ENCODE peak calls at places on chromosome 10, in seven cellular contexts. E, J, N, F, D, Q and M are unnamed samples. For H3K9me3, the result is how much of the 10 kb centered on the place peaks cover.

GRCh38 chr10:69474688-69475432 is 23.6 kb downstream of the TSPAN15 start:
- DNase-seq in F (no peak), D (no peak), Q (no peak), E (no peak), N (no peak), J (no peak), M (peak)

GRCh38 chr10:50846753-50847152 is 38.7 kb downstream of the A1CF start:
- DNase-seq in E (no peak), J (no peak), N (no peak), F (no peak), D (no peak), Q (peak), M (no peak)

GRCh38 chr10:69733791-69734261 is 67.9 kb upstream of the COL13A1 start:
- DNase-seq in N (no peak), Q (no peak), E (peak), D (no peak), J (no peak), F (no peak), M (no peak)

GRCh38 chr10:16891375-16892313 is 74.4 kb upstream of the RSU1 start:
- DNase-seq in F (no peak), Q (peak), N (peak), J (peak), E (peak), D (peak), M (peak)

GRCh38 chr10:48698971-48699627 is 14.4 kb downstream of the WDFY4 start:
- DNase-seq in Q (no peak), F (no peak), D (no peak), E (no peak), J (no peak), N (no peak), M (no peak)

GRCh38 chr10:80320377-80320776 is 30.9 kb upstream of the MAT1A start:
- DNase-seq in E (no peak), N (no peak), Q (no peak), D (no peak), J (no peak), F (peak), M (no peak)

GRCh38 chr10:108688314-108688713 is 1235.0 kb downstream of the XPNPEP1 start:
- DNase-seq in E (no peak), N (no peak), D (no peak), Q (no peak), F (no peak), J (no peak), M (no peak)

GRCh38 chr10:99456207-99456606 is 25.8 kb upstream of the GOT1 start:
- DNase-seq in N (no peak), F (no peak), J (no peak), Q (no peak), D (no peak), E (no peak), M (no peak)

GRCh38 chr10:8049874-8050560 is 4.5 kb upstream of the GATA3 start:
- DNase-seq in N (no peak), F (no peak), E (no peak), J (no peak), D (no peak), Q (no peak), M (no peak)

GRCh38 chr10:129498680-129499079 is 31.6 kb downstream of the MGMT start:
- DNase-seq in E (no peak), N (no peak), Q (no peak), F (no peak), J (no peak), D (no peak), M (no peak)

GRCh38 chr10:129494740-129495139 is 27.7 kb downstream of the MGMT start:
- DNase-seq in N (no peak), F (no peak), J (no peak), E (no peak), Q (no peak), D (no peak), M (no peak)

GRCh38 chr10:129494176-129494575 is 27.1 kb downstream of the MGMT start:
- DNase-seq in D (no peak), E (no peak), N (no peak), F (no peak), J (no peak), Q (no peak), M (no peak)

GRCh38 chr10:129495697-129496096 is 28.7 kb downstream of the MGMT start:
- DNase-seq in Q (no peak), J (no peak), E (no peak), N (no peak), F (no peak), D (no peak), M (no peak)

GRCh38 chr10:129496995-129497394 is 30.0 kb downstream of the MGMT start:
- DNase-seq in E (no peak), J (no peak), F (no peak), N (no peak), Q (no peak), D (no peak), M (no peak)
- H3K9me3 ChIP-seq in E (under half), J (under half), F (under half), N (under half), Q (under half), D (under half), M (under half)

DNA sequence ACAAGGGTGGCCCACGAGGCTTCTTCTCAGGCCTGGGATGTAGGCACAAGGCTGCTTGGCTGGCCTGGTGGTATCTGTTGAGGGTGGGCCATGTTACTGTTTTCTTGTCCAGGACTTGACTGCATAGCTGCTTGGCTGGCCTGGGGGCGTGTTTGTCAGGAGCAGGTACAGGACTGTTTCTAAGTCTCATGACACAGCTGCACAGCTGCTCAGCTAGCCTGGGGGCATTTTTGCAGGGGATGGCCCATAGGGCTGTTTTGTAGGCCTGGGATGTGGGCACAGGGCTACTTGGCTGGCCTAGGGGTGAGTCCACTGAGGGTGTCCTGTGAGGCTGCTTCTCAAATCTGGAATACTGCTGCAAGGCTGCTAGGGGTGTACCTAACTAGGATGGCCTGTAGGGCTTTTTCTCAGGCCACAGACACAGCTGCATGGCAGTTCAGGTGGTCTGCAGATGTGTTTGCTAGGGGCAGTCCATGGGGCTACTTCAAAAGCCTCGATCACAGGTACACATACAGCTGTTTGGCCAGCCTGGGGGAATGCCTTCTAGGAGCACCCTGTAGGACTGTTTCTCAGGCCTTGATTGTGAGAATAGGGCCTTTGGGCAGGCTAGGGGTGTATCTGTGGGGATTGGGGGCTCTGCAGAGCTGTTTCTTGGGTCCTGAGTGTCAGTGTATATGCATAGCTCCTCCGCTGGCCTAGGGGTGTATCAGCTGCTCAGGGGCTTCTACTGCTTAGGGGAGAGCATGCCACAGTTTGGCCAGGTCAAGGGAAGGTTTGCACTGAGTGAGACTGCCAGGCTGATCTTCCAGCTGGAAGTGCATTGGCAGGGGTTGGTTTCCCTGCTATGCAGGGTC is 26.6 kb upstream of the PLA2G12B start:
- DNase-seq in F (no peak), D (no peak), N (no peak), E (no peak), Q (no peak), J (no peak), M (peak)
- TF ChIP-seq CTCF in F (no peak), D (no peak), N (no peak), E (no peak), Q (no peak), J (no peak), M (no peak)

GRCh38 chr10:101029520-101030309 is 1.2 kb downstream of the PDZD7 start:
- DNase-seq in D (no peak), F (no peak), E (peak), N (no peak), Q (no peak), J (no peak), M (no peak)

GRCh38 chr10:101030492-101031127 is 319 bp downstream of the PDZD7 start:
- DNase-seq in E (no peak), F (no peak), D (no peak), N (no peak), J (no peak), Q (no peak), M (no peak)

GRCh38 chr10:101032637-101033201 is 1.7 kb downstream of the SFXN3 start:
- DNase-seq in Q (peak), F (no peak), N (peak), J (peak), D (peak), E (no peak), M (no peak)

GRCh38 chr10:101031796-101032636 is 982 bp downstream of the SFXN3 start:
- DNase-seq in N (peak), F (peak), E (peak), Q (no peak), D (peak), J (peak), M (peak)

GRCh38 chr10:101031128-101031795 is at the start of the genes PDZD7 and SFXN3:
- DNase-seq in N (peak), F (peak), E (peak), J (peak), Q (peak), D (peak), M (peak)
- TF ChIP-seq POLR2A in N (peak), F (peak), E (peak), J (peak), Q (no peak), D (peak), M (peak)

GRCh38 chr10:101559596-101560292 is 28.3 kb downstream of the POLL start:
- DNase-seq in J (no peak), E (peak), D (no peak), Q (no peak), N (no peak), F (no peak), M (no peak)

GRCh38 chr10:101557541-101557940 is 30.5 kb downstream of the POLL start:
- DNase-seq in J (no peak), E (no peak), Q (no peak), N (no peak), F (no peak), D (no peak), M (no peak)

GRCh38 chr10:101558671-101559595 is 29.1 kb downstream of the POLL start:
- DNase-seq in Q (no peak), N (no peak), E (no peak), F (no peak), J (no peak), D (no peak), M (no peak)

GRCh38 chr10:101560293-101561067 is 27.6 kb downstream of the POLL start:
- DNase-seq in E (peak), N (no peak), D (peak), F (no peak), Q (no peak), J (no peak), M (no peak)

GRCh38 chr10:101558206-101558605 is 29.9 kb downstream of the POLL start:
- DNase-seq in F (no peak), E (no peak), Q (no peak), N (no peak), D (no peak), J (no peak), M (no peak)
- H3K9me3 ChIP-seq in F (under half), E (under half), Q (under half), N (under half), D (under half), J (under half), M (under half)

GRCh38 chr10:25696013-25696708 is 237.9 kb upstream of the MYO3A start:
- DNase-seq in D (no peak), J (no peak), F (no peak), N (no peak), E (no peak), Q (no peak), M (no peak)
- TF ChIP-seq CTCF in D (no peak), J (no peak), F (no peak), N (no peak), E (no peak), Q (no peak), M (no peak)

DNA sequence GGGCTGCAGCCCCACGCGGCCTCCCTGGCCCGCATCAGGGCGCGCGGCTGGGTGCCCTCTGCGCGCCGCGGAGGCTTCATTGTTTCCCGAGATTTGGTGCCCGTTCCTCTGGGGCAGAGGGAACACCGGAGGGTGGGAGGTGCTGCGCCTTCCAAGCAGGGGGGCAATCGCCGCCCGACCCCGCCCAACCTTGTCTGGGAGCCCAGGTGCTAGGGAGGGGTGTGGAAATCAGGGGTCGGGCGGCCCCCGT is 1.0 kb upstream of the NRP1 start:
- DNase-seq in D (no peak), N (no peak), Q (no peak), E (no peak), F (peak), J (no peak), M (no peak)
- TF ChIP-seq POLR2A in D (no peak), N (no peak), Q (no peak), E (no peak), F (no peak), J (no peak), M (no peak)

GRCh38 chr10:1316806-1317131 is 260.6 kb downstream of the WDR37 start:
- DNase-seq in E (no peak), N (no peak), J (no peak), D (no peak), Q (no peak), F (no peak), M (no peak)
- H3K9me3 ChIP-seq in E (under half), N (under half), J (under half), D (under half), Q (under half), F (under half), M (under half)

GRCh38 chr10:114290038-114290437 is 51.0 kb downstream of the VWA2 start:
- DNase-seq in J (no peak), Q (no peak), F (no peak), D (no peak), N (no peak), E (no peak), M (no peak)

GRCh38 chr10:114291076-114291475 is 52.0 kb downstream of the VWA2 start:
- DNase-seq in E (no peak), D (no peak), N (no peak), F (no peak), Q (no peak), J (no peak), M (no peak)

GRCh38 chr10:114289096-114289436 is 50.0 kb downstream of the VWA2 start:
- DNase-seq in N (no peak), E (no peak), D (no peak), J (no peak), F (no peak), Q (no peak), M (no peak)

GRCh38 chr10:114288424-114289095 is 49.5 kb downstream of the VWA2 start:
- DNase-seq in F (no peak), J (peak), Q (no peak), E (no peak), N (no peak), D (no peak), M (no peak)

GRCh38 chr10:114291516-114291915 is 52.5 kb downstream of the VWA2 start:
- DNase-seq in N (no peak), J (no peak), Q (no peak), E (no peak), D (no peak), F (no peak), M (no peak)
- TF ChIP-seq CTCF in N (no peak), J (no peak), Q (no peak), E (no peak), D (no peak), F (no peak), M (no peak)

GRCh38 chr10:102394801-102395676 is 466 bp upstream of the NFKB2 start:
- DNase-seq in F (peak), E (peak), D (peak), Q (peak), N (peak), J (peak), M (peak)
- TF ChIP-seq POLR2A in F (peak), E (peak), D (peak), Q (no peak), N (peak), J (peak), M (peak)